ENCODE peak calls at places on chromosomes 16 and 17, in ten cellular contexts. I is cardiac muscle cell, P is transverse colon, C is AG04450, Z is IMR-90, X is colonic mucosa, J is BJ, U is heart left ventricle, A is A673, S is astrocyte of the cerebellum. N is an unnamed sample.

GRCh38 chr16:12311887-12312286 is 335.4 kb downstream of the SNX29 start:
- DNase-seq in I (no peak), P (no peak), C (no peak), Z (no peak), X (no peak), J (no peak), U (no peak), A (no peak), S (no peak), N (no peak)

GRCh38 chr16:75298252-75298651 is 46.8 kb upstream of the BCAR1 start:
- DNase-seq in I (no peak), P (no peak), C (no peak), Z (no peak), X (no peak), J (no peak), U (no peak), A (no peak), S (no peak), N (no peak)

GRCh38 chr17:17495448-17496188 is 577 bp downstream of the RASD1 start:
- DNase-seq in I (no peak), P (peak), C (no peak), Z (peak), X (no peak), J (no peak), U (peak), A (peak), S (no peak), N (no peak)

GRCh38 chr16:53041196-53041977 is 11.3 kb downstream of the CHD9NB start:
- DNase-seq in I (peak), P (peak), C (no peak), Z (peak), X (no peak), J (no peak), U (peak), A (peak), S (no peak), N (peak)

GRCh38 chr16:17448640-17449638 is 21.8 kb downstream of the XYLT1 start:
- DNase-seq in I (no peak), P (peak), C (no peak), Z (no peak), X (no peak), J (no peak), U (peak), A (no peak), S (no peak), N (no peak)

GRCh38 chr17:7280519-7281073 is 922 bp upstream of the SLC2A4 start:
- DNase-seq in I (peak), P (peak), C (peak), Z (peak), X (peak), J (no peak), U (peak), A (peak), S (peak), N (no peak)

GRCh38 chr17:2595200-2595599 is 1.7 kb downstream of the PAFAH1B1 start:
- DNase-seq in I (no peak), P (no peak), C (no peak), Z (no peak), X (no peak), J (no peak), U (no peak), A (no peak), S (no peak), N (no peak)

GRCh38 chr17:27207073-27207511 is 86.8 kb upstream of the WSB1 start:
- DNase-seq in I (peak), P (no peak), C (peak), Z (peak), X (no peak), J (peak), U (no peak), A (peak), S (no peak), N (no peak)

GRCh38 chr17:58273453-58274104 is 7.2 kb downstream of the MPO start:
- DNase-seq in I (no peak), P (no peak), C (no peak), Z (no peak), X (no peak), J (no peak), U (no peak), A (no peak), S (no peak), N (no peak)

GRCh38 chr17:30376621-30377452 is 1.9 kb upstream of the CPD start:
- DNase-seq in I (peak), P (no peak), C (peak), Z (peak), X (peak), J (peak), U (peak), A (peak), S (peak), N (no peak)

GRCh38 chr16:20129375-20129774 is 55.7 kb upstream of the GPR139 start:
- DNase-seq in I (no peak), P (no peak), C (no peak), Z (no peak), X (no peak), J (no peak), U (no peak), A (no peak), S (no peak), N (no peak)

GRCh38 chr16:11586856-11587642 is at the start of gene LITAF:
- DNase-seq in I (peak), P (peak), C (no peak), Z (peak), X (peak), J (no peak), U (peak), A (peak), S (no peak), N (no peak)

GRCh38 chr16:1917056-1917664 is 1.1 kb downstream of the HS3ST6 start:
- DNase-seq in I (no peak), P (no peak), C (no peak), Z (no peak), X (no peak), J (no peak), U (no peak), A (no peak), S (no peak), N (no peak)

GRCh38 chr17:71633391-71633849 is 487.4 kb upstream of the SOX9 start:
- DNase-seq in I (peak), P (peak), C (peak), Z (peak), X (peak), J (peak), U (no peak), A (no peak), S (peak), N (no peak)

GRCh38 chr17:31388770-31389672 is 2.5 kb upstream of the RAB11FIP4 start:
- DNase-seq in I (peak), P (no peak), C (no peak), Z (no peak), X (no peak), J (no peak), U (no peak), A (peak), S (no peak), N (no peak)

GRCh38 chr17:50164697-50164988 is 1.2 kb upstream of the SGCA start:
- DNase-seq in I (no peak), P (no peak), C (no peak), Z (no peak), X (no peak), J (no peak), U (no peak), A (no peak), S (no peak), N (no peak)

GRCh38 chr17:50166518-50167181 is 845 bp downstream of the SGCA start:
- DNase-seq in I (no peak), P (no peak), C (no peak), Z (no peak), X (no peak), J (no peak), U (peak), A (no peak), S (no peak), N (no peak)

GRCh38 chr17:50165466-50165865 is 339 bp upstream of the SGCA start:
- DNase-seq in I (no peak), P (no peak), C (no peak), Z (no peak), X (no peak), J (no peak), U (peak), A (no peak), S (no peak), N (no peak)

GRCh38 chr17:50165066-50165465 is 739 bp upstream of the SGCA start:
- DNase-seq in I (no peak), P (no peak), C (no peak), Z (no peak), X (no peak), J (no peak), U (peak), A (no peak), S (no peak), N (no peak)

DNA sequence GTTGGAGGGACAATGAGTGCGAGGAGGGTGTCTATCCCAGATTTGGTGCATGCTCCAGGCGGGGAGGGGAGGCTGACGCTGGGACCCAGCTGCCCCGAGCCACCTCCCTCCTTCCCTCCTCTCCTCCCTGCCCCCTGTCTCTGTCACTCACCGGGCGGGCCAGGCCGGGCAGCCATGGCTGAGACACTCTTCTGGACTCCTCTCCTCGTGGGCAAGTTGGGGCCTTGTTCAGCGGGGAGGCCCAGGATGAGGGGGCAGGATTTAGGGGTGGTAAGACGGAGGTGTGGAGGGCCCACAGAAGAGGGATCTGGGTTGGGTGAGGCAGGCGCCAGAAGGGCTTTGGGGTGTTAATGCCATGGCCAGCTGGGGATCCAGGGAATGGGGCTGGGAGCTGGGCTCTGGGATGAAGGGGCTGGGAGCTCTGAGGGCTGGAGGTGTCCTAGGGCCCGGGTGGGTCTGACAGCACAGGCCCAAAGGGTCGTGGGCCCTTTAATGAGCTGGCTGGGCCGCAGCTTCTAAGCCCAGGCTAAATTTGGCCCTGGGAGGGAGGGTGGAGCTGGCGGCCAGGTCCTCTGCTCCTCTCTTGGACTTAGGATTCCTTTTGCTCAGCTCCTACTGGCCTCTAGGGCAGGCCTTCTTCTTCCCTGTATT is at the start of gene SGCA:
- DNase-seq in I (no peak), P (no peak), C (no peak), Z (no peak), X (no peak), J (no peak), U (peak), A (no peak), S (no peak), N (no peak)
- TF ChIP-seq CTCF in I (no peak), P (no peak), C (no peak), Z (no peak), X (no peak), J (no peak), U (no peak), A (no peak), S (no peak), N (no peak)

GRCh38 chr16:81493755-81494433 is 49.3 kb downstream of the CMIP start:
- DNase-seq in I (peak), P (peak), C (peak), Z (peak), X (peak), J (peak), U (no peak), A (no peak), S (no peak), N (no peak)
- H3K4me3 ChIP-seq in I (no peak), P (no peak), C (no peak), Z (no peak), X (no peak), J (no peak), U (no peak), A (no peak), S (no peak), N (no peak)

DNA sequence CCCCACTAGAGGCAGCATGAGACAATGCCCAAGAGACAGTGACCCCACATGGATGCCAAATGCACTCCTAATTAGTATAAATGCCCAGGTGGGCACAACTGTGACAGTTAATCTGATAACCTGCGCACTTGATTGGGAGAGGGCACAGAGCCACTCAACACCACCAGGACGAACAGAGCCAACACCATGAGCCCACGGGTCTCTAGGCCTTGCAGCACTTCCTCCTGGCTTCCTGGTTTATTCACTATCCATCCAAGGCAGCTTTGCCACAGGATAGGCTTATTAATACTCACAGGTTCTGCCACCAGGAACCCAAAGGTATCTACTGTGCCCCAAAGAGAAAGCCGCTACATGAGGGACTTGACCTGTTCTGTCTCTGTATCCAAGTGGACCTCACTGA is 14.9 kb downstream of the AXIN2 start:
- DNase-seq in I (no peak), P (no peak), C (no peak), Z (no peak), X (no peak), J (no peak), U (no peak), A (no peak), S (no peak), N (no peak)
- TF ChIP-seq CTCF in I (no peak), P (no peak), C (no peak), Z (no peak), X (no peak), J (no peak), U (no peak), A (no peak), S (no peak), N (no peak)

DNA sequence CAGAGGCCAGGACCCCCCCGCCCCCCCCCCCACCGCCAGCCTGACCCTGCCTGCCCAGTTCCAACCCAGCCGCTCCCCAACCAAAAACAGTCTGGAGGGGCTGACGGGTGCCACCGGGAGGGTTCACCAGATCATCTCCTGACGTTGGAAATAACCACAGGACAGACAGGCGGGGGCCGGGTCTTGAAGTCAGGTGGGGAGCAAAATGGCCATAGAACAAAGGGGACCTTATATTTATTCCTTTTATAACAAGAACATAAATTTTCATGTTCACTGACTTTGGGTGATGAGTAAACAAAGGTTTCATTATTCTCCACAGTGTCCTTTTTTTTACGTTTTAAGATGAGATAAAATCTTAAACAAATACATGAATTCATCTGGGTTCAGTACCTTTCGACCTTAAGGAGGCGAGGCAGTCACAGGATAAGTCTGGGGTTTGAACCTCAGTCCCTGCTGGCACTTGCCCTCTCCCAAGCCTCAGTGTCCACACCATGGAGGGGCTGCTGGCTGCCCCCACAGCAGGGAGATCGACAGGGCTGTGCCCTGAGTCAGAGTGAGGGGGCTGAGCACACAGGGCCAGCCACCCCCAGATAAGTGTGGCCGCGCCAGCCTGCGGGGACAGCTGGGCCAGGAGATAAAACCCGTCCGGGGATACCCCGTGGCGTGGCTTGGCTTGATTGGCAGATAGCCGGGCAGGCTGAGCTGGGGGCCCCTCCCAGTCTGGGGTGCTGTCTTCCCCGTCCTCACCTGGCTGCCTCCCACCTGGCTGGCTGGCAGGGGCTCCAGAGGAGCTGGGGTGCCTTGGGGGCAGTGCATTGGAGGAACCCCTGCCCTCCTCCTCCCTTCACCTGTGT is 15.0 kb downstream of the SLC7A5 start:
- DNase-seq in I (no peak), P (peak), C (no peak), Z (no peak), X (no peak), J (no peak), U (no peak), A (no peak), S (no peak), N (no peak)
- H3K4me3 ChIP-seq in I (no peak), P (peak), C (peak), Z (no peak), X (peak), J (no peak), U (no peak), A (peak), S (no peak), N (peak)

DNA sequence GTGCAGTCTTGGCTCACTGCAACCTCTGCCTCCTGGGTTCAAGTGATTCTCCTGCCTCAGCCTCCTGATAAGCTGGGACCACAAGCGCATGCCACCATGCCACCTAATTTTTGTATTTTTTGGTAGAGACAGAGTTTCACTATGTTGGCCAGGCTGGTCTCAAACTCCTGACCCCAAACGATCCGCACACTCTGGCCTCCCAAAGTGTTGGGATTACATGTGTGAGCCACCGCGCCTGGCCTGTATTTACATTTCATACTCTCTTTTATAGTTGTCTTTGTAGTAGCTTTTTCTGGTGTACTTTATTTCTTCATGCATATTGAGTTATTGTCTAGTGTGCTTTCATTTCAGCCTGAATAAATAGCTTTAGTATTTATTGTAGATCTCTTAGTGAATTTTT is 10.1 kb upstream of the ADORA2B start:
- DNase-seq in I (no peak), P (no peak), C (no peak), Z (no peak), X (no peak), J (no peak), U (no peak), A (no peak), S (no peak), N (no peak)
- TF ChIP-seq CTCF in I (no peak), P (no peak), C (no peak), Z (no peak), X (no peak), J (no peak), U (no peak), A (no peak), S (no peak), N (no peak)

GRCh38 chr17:18919963-18920362 is 32.0 kb upstream of the SLC5A10 start:
- DNase-seq in I (no peak), P (peak), C (no peak), Z (no peak), X (peak), J (no peak), U (no peak), A (no peak), S (no peak), N (no peak)

GRCh38 chr17:18921912-18922451 is 30.0 kb upstream of the SLC5A10 start:
- DNase-seq in I (peak), P (peak), C (peak), Z (peak), X (peak), J (no peak), U (no peak), A (no peak), S (no peak), N (no peak)

GRCh38 chr17:18920911-18921441 is 31.0 kb upstream of the SLC5A10 start:
- DNase-seq in I (peak), P (peak), C (no peak), Z (peak), X (peak), J (peak), U (no peak), A (no peak), S (no peak), N (no peak)

GRCh38 chr17:18925187-18925586 is 26.8 kb upstream of the SLC5A10 start:
- DNase-seq in I (no peak), P (no peak), C (no peak), Z (no peak), X (no peak), J (no peak), U (no peak), A (no peak), S (no peak), N (no peak)

DNA sequence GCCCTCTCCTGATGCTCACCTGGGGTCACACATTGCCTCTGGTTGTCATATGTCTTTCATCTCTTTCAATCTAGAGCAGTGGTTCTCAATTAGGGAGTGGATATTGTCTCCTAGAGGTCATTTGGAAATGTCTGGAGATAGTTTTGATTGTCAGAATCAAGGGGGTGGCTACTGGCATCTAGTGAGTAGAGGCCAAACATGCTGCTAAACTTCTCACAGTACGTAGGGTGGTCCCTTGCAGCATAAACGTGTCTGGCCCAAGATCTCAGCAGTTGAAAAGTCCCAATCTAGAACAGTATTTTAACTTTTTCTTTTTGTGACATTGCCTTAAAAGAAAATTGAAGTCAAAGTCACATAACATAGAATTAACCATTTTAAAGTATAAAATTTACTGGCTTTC is 30.5 kb upstream of the SLC5A10 start:
- DNase-seq in I (no peak), P (no peak), C (no peak), Z (no peak), X (no peak), J (no peak), U (no peak), A (no peak), S (no peak), N (no peak)
- H3K4me3 ChIP-seq in I (no peak), P (no peak), C (no peak), Z (no peak), X (no peak), J (no peak), U (no peak), A (no peak), S (no peak), N (no peak)